ENCODE peak calls at places on chromosomes 5 and 9, in ten cellular contexts. N is astrocyte of the cerebellum; B is body of pancreas; T is endodermal cell; E is fibroblast of lung; M is hepatocyte; G is Peyer's patch; S is spleen; R is HepG2; U is CD8-positive, alpha-beta T cell. F is an unnamed sample.

GRCh38 chr9:75084081-75084672 is 3.8 kb downstream of the NMRK1 start:
- DNase-seq in N (no peak), M (no peak), S (no peak), E (no peak), U (no peak), B (no peak), R (peak), G (no peak), T (peak), F (no peak)

GRCh38 chr5:74212336-74212735 is 428.2 kb downstream of the ENC1 start:
- DNase-seq in S (no peak), G (no peak), B (no peak), R (peak), E (peak), U (no peak), M (no peak), N (no peak), T (peak), F (no peak)

GRCh38 chr5:132063090-132063911 is 2.8 kb downstream of the IL3 start:
- DNase-seq in B (peak), U (peak), G (peak), E (peak), M (peak), N (no peak), T (peak), S (peak), R (peak), F (peak)

GRCh38 chr9:112867275-112867991 is 23.2 kb downstream of the SLC46A2 start:
- DNase-seq in T (peak), R (peak), E (peak), M (peak), B (no peak), N (no peak), S (no peak), G (no peak), U (no peak), F (no peak)

GRCh38 chr9:114372971-114373591 is 14.7 kb downstream of the AKNA start:
- DNase-seq in G (peak), U (peak), M (no peak), S (peak), B (peak), R (no peak), N (no peak), E (no peak), T (no peak), F (peak)

GRCh38 chr5:124156408-124157027 is 589.9 kb downstream of the ZNF608 start:
- DNase-seq in U (no peak), B (no peak), S (no peak), N (peak), E (peak), T (no peak), G (no peak), R (no peak), M (no peak), F (no peak)

GRCh38 chr5:96332535-96333396 is 100.3 kb downstream of the PCSK1 start:
- DNase-seq in U (no peak), B (peak), G (no peak), T (no peak), M (no peak), N (no peak), S (no peak), E (no peak), R (no peak), F (no peak)

GRCh38 chr9:4228606-4229005 is 71.3 kb downstream of the GLIS3 start:
- DNase-seq in E (peak), R (no peak), N (no peak), G (no peak), U (no peak), M (peak), S (no peak), B (no peak), T (no peak), F (no peak)

DNA sequence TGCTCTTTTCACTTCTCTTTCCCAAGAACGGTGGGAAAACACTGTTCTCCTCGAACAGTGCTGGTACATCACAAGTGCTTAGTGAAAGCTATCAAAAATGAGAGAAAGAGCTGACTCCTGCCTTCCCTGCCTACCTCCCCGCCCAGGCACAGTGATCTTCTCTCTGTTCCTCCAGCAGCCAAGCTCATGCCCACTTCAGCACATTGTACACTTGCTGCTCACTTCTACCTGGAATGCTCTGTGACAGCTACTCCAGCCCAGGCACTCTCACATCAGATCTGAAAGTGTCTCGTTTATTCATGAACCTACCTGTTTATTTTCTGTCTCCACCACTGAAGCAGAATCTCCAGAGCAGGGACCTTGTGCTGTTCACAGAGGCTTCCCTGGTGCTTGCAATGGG is 1.8 kb downstream of the SLC35D2 start:
- DNase-seq in R (no peak), E (no peak), M (no peak), N (no peak), T (no peak), S (no peak), U (no peak), B (no peak), G (no peak), F (no peak)
- H3K4me3 ChIP-seq in R (peak), E (no peak), M (no peak), N (no peak), T (no peak), S (no peak), U (no peak), B (no peak), G (no peak), F (peak)

DNA sequence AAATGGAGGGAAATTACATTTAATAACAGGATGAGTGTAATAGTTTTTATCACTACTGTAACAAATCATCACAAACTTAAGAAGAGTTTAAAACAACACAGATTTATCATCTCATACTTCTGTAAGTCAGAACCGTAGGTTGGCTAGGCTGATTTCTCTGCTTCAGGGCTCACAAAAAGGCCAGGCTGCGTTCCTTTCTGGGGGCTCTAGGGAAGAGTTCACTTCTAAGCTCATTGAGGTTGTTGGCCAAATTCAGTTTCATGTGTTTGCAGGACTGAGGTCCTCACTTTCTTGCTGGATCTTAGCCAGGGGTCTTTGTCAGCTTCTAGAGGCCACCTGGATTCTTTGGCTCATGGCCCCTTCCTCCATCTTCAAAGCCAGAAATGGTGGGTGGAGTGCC is 76.0 kb downstream of the ACTBL2 start:
- DNase-seq in E (no peak), T (no peak), U (no peak), M (no peak), R (no peak), G (no peak), B (no peak), S (no peak), N (no peak), F (no peak)
- H3K4me3 ChIP-seq in E (no peak), T (no peak), U (no peak), M (no peak), R (no peak), G (no peak), B (no peak), S (no peak), N (no peak), F (no peak)

GRCh38 chr5:126016256-126016655 is 407.0 kb upstream of the GRAMD2B start:
- DNase-seq in M (no peak), E (peak), N (no peak), T (no peak), R (no peak), G (no peak), B (no peak), U (no peak), S (no peak), F (peak)

GRCh38 chr5:126020770-126021169 is 402.4 kb upstream of the GRAMD2B start:
- DNase-seq in G (no peak), M (no peak), S (no peak), R (no peak), U (no peak), N (no peak), B (no peak), T (no peak), E (no peak), F (no peak)

GRCh38 chr5:126014691-126015090 is 408.5 kb upstream of the GRAMD2B start:
- DNase-seq in U (no peak), S (no peak), R (no peak), N (no peak), M (no peak), B (no peak), G (no peak), T (no peak), E (no peak), F (no peak)

GRCh38 chr5:126009566-126009965 is 413.6 kb upstream of the GRAMD2B start:
- DNase-seq in S (no peak), M (no peak), N (no peak), E (no peak), B (no peak), G (no peak), R (no peak), U (no peak), T (no peak), F (no peak)

GRCh38 chr5:126015244-126016054 is 407.8 kb upstream of the GRAMD2B start:
- DNase-seq in U (no peak), S (no peak), R (no peak), T (no peak), G (no peak), E (peak), B (no peak), N (peak), M (no peak), F (no peak)
- H3K4me3 ChIP-seq in U (no peak), S (no peak), R (no peak), T (no peak), G (no peak), E (no peak), B (no peak), N (no peak), M (no peak), F (peak)

DNA sequence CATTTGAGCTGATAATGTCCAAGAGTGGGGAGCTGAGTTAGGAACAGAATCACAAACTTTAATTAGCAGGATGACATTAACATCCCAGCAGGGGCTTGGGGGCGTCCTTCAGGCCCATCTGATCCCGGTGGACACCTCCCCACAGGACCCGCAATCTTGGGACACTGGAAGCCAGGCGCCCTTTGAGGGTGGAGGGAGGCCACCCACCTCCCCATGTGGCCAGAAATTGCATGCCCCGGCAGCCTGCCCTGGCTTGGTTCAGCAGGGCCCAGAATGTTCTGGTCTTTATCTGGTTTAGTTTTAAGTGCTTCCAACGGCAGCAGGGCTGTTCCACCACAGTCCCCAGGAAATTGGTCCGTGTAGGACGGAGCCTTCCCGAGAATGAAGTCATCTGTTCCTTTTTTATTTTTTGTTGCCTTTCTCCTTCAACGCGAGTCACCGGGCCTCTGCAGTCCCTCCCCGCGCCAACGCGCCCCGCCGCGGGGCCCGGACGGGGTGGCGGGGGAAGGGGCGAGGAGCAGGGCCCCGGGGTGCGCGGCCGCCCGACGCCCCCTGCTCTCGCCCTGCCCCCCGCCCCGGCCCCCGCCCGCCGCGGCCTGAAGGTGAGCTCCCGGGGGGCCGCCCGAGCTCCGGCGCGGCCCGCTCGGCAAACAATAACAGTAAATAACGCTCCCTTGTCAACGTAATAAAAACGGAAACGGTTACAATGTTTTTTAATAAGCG is 207.9 kb downstream of the C9orf50 start:
- DNase-seq in B (peak), S (peak), U (peak), T (peak), R (no peak), G (peak), E (peak), N (peak), M (peak), F (peak)
- H3K4me3 ChIP-seq in B (peak), S (peak), U (peak), T (peak), R (peak), G (peak), E (no peak), N (peak), M (peak), F (peak)

GRCh38 chr5:94577466-94578245 is 40.7 kb downstream of the KIAA0825 start:
- DNase-seq in R (no peak), S (no peak), N (peak), T (no peak), U (no peak), M (no peak), G (no peak), B (no peak), E (no peak), F (no peak)
- H3K4me3 ChIP-seq in R (no peak), S (no peak), N (no peak), T (no peak), U (no peak), M (no peak), G (no peak), B (no peak), E (no peak), F (no peak)

GRCh38 chr9:38068866-38069628 is at the start of gene SHB:
- DNase-seq in M (peak), B (peak), T (peak), S (peak), G (peak), U (peak), E (peak), R (peak), N (no peak), F (peak)
- H3K4me3 ChIP-seq in M (peak), B (peak), T (peak), S (peak), G (peak), U (peak), E (peak), R (peak), N (peak), F (peak)

GRCh38 chr9:125446581-125447094 is 185.0 kb downstream of the GAPVD1 start:
- DNase-seq in B (no peak), N (no peak), E (no peak), R (no peak), U (no peak), T (peak), G (peak), S (no peak), M (no peak), F (no peak)
- H3K4me3 ChIP-seq in B (no peak), N (no peak), E (no peak), R (no peak), U (no peak), T (no peak), G (no peak), S (no peak), M (no peak), F (no peak)

DNA sequence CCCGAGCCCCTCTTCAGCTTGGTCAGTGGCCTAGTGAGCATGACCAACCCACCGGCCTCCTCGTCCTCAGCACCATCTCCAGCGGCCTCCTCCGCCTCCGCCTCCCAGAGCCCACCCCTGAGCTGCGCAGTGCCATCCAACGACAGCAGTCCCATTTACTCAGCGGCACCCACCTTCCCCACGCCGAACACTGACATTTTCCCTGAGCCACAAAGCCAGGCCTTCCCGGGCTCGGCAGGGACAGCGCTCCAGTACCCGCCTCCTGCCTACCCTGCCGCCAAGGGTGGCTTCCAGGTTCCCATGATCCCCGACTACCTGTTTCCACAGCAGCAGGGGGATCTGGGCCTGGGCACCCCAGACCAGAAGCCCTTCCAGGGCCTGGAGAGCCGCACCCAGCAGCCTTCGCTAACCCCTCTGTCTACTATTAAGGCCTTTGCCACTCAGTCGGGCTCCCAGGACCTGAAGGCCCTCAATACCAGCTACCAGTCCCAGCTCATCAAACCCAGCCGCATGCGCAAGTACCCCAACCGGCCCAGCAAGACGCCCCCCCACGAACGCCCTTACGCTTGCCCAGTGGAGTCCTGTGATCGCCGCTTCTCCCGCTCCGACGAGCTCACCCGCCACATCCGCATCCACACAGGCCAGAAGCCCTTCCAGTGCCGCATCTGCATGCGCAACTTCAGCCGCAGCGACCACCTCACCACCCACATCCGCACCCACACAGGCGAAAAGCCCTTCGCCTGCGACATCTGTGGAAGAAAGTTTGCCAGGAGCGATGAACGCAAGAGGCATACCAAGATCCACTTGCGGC is 1.8 kb downstream of the EGR1 start:
- DNase-seq in U (no peak), N (no peak), T (no peak), E (peak), B (peak), M (peak), S (peak), R (no peak), G (no peak), F (peak)
- H3K4me3 ChIP-seq in U (peak), N (peak), T (peak), E (peak), B (peak), M (peak), S (peak), R (peak), G (peak), F (peak)

GRCh38 chr9:76926846-76927245 is 20.9 kb upstream of the PRUNE2 start:
- DNase-seq in U (no peak), S (no peak), M (no peak), G (no peak), B (no peak), R (no peak), E (no peak), N (no peak), T (no peak), F (no peak)
- H3K4me3 ChIP-seq in U (no peak), S (no peak), M (no peak), G (no peak), B (no peak), R (no peak), E (no peak), N (no peak), T (no peak), F (no peak)

GRCh38 chr9:137924761-137925369 is 47.3 kb downstream of the CACNA1B start:
- DNase-seq in E (no peak), B (no peak), U (no peak), G (no peak), M (no peak), S (no peak), T (no peak), R (no peak), N (no peak), F (no peak)
- H3K4me3 ChIP-seq in E (no peak), B (no peak), U (no peak), G (no peak), M (no peak), S (no peak), T (no peak), R (no peak), N (no peak), F (no peak)

F was measured in kidney.